ENCODE peak calls at places on chromosomes 13 and 19, in four cellular contexts. Z is GM12878, E is HepG2, H is H1. L is an unnamed sample.

GRCh38 chr13:34822681-34823080 is 119.4 kb upstream of the NBEA start:
- DNase-seq in Z (no peak), H (no peak), E (no peak), L (no peak)

GRCh38 chr13:80011448-80012212 is 329.3 kb downstream of the SPRY2 start:
- DNase-seq in Z (no peak), E (no peak), H (no peak), L (no peak)

GRCh38 chr19:7933828-7934725 is 8.1 kb upstream of the CTXN1 start:
- DNase-seq in H (no peak), Z (no peak), E (no peak), L (no peak)

GRCh38 chr19:3849092-3849491 is 19.7 kb downstream of the ZFR2 start:
- DNase-seq in Z (no peak), H (no peak), E (peak), L (peak)

GRCh38 chr13:38998739-38999138 is 8.1 kb upstream of the STOML3 start:
- DNase-seq in E (no peak), Z (no peak), H (no peak), L (peak)

GRCh38 chr13:71378992-71379905 is 487.8 kb downstream of the DACH1 start:
- DNase-seq in Z (no peak), E (no peak), H (no peak), L (no peak)

GRCh38 chr13:23634897-23635296 is 64.7 kb downstream of the TNFRSF19 start:
- DNase-seq in E (no peak), Z (no peak), H (no peak), L (no peak)

GRCh38 chr13:78192721-78193120 is 274.1 kb upstream of the EDNRB start:
- DNase-seq in Z (no peak), E (no peak), H (no peak), L (no peak)

GRCh38 chr13:88285329-88285728 is 614.2 kb downstream of the SLITRK5 start:
- DNase-seq in E (no peak), H (no peak), Z (no peak), L (no peak)

GRCh38 chr13:29845440-29846056 is 4.9 kb downstream of the UBL3 start:
- DNase-seq in Z (no peak), H (no peak), E (no peak), L (no peak)

GRCh38 chr19:48568345-48568886 is 16.4 kb downstream of the SULT2B1 start:
- DNase-seq in Z (no peak), H (peak), E (peak), L (peak)

GRCh38 chr13:41614671-41615519 is 157.5 kb downstream of the RGCC start:
- DNase-seq in E (no peak), H (no peak), Z (no peak), L (no peak)

GRCh38 chr19:39257227-39257626 is 8.6 kb upstream of the IFNL4 start:
- DNase-seq in Z (no peak), H (no peak), E (no peak), L (no peak)

GRCh38 chr13:38670627-38671026 is 16.2 kb upstream of the FREM2 start:
- DNase-seq in H (no peak), E (no peak), Z (no peak), L (no peak)

GRCh38 chr19:14542721-14543328 is 13.4 kb downstream of the TECR start:
- DNase-seq in H (no peak), Z (no peak), E (no peak), L (peak)

GRCh38 chr19:6173190-6173589 is 37.7 kb downstream of the ACSBG2 start:
- DNase-seq in Z (no peak), H (no peak), E (no peak), L (no peak)

GRCh38 chr13:78650725-78651083 is 8.3 kb downstream of the OBI1 start:
- DNase-seq in E (no peak), Z (no peak), H (no peak), L (peak)

GRCh38 chr13:111325146-111325890 is 4.9 kb downstream of the TEX29 start:
- DNase-seq in H (no peak), Z (no peak), E (no peak), L (no peak)

GRCh38 chr19:5389353-5389752 is 48.7 kb upstream of the PTPRS start:
- DNase-seq in H (no peak), Z (no peak), E (no peak), L (no peak)

GRCh38 chr13:48493851-48494250 is 39.0 kb downstream of the RCBTB2 start:
- DNase-seq in E (no peak), Z (no peak), H (no peak), L (no peak)

GRCh38 chr19:21513651-21514050 is 8.2 kb downstream of the ZNF429 start:
- DNase-seq in E (no peak), H (no peak), Z (no peak), L (no peak)

GRCh38 chr19:45112111-45112827 is 19.3 kb downstream of the PPP1R37 start:
- DNase-seq in H (no peak), E (no peak), Z (no peak), L (no peak)

GRCh38 chr13:109843695-109844094 is 57.3 kb upstream of the IRS2 start:
- DNase-seq in Z (no peak), E (no peak), H (no peak), L (no peak)

GRCh38 chr13:44410328-44410859 is 36.8 kb downstream of the SERP2 start:
- DNase-seq in Z (no peak), E (no peak), H (no peak), L (no peak)

GRCh38 chr13:28534210-28534609 is 39.3 kb upstream of the FLT1 start:
- DNase-seq in Z (no peak), E (no peak), H (no peak), L (no peak)
- TF ChIP-seq KDM1A in Z (no peak), E (no peak), H (no peak), L (no peak)

DNA sequence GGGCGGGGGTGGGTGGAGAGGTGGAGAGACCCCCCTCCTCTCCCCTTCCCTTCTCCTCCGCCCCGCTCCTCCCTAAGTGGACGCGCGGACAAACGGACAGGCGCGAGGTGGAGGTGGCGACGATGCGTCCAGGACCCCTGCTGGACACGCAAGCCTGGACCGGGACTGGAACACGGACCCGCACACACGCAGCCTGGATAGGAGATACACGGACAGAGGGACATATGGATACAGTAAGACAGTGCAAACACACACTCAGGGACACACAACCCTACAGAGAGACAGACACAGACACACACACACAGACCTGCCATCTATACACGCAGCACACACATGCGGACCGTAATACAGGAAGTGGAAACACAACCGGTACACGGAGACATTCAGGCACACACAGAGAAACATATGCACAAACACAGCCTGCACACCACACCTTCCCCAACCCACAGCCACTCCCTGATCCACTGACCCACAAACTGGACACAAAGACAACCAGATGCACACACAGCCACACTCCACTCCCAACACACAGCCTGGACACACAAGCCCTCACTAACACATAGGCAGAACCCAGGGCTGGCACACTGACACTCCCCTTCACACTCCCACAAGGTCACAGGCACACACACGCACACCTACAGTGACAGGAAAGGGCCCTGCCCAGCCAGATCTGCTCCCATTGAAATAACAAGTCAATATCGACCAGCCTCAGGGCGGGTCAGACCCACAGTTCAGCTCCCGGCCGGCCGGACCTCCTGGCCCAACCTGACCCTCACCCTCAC is 696 bp upstream of the ERFL start:
- DNase-seq in Z (no peak), H (no peak), E (no peak), L (peak)
- TF ChIP-seq EZH2 in Z (peak), H (peak), E (no peak), L (no peak)

GRCh38 chr13:113649212-113649611 is 8.8 kb downstream of the ATP4B start:
- DNase-seq in H (no peak), Z (no peak), E (no peak), L (no peak)

GRCh38 chr13:113651511-113652403 is 6.2 kb downstream of the ATP4B start:
- DNase-seq in E (no peak), H (no peak), Z (no peak), L (no peak)

GRCh38 chr13:113648218-113648615 is 9.8 kb downstream of the ATP4B start:
- DNase-seq in H (no peak), Z (no peak), E (no peak), L (no peak)

GRCh38 chr13:113650731-113651148 is 7.3 kb downstream of the ATP4B start:
- DNase-seq in Z (no peak), H (no peak), E (no peak), L (no peak)

DNA sequence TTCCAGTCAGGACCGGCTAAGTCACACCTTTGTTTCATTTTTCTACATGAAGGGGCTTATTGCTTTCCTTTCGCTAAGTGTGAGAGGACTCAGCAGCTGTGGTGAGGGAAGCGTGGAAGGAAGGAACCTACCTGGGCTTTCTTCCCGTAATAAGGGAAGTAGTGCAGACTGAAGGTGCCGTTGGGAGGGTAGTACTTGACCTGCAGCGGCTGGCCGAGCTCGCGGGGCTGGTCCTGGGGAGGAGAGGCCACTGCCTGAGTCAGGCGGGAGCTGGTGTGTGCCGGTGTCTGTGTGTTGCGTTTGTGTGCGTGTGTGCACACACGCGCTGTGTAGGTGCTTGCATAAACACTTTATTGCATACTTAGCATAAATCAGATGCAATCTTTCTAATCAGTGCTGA is 7.7 kb downstream of the ATP4B start:
- DNase-seq in E (no peak), Z (no peak), H (no peak), L (no peak)
- TF ChIP-seq KDM1A in E (no peak), Z (no peak), H (no peak), L (no peak)

GRCh38 chr19:35311901-35312665 is 16.9 kb upstream of the CD22 start:
- DNase-seq in Z (no peak), E (no peak), H (no peak), L (peak)

GRCh38 chr19:35313614-35314013 is 15.4 kb upstream of the CD22 start:
- DNase-seq in H (no peak), E (no peak), Z (no peak), L (peak)

GRCh38 chr19:35314858-35315470 is 14.0 kb upstream of the CD22 start:
- DNase-seq in Z (no peak), E (no peak), H (no peak), L (no peak)

GRCh38 chr19:35315883-35316282 is 13.1 kb upstream of the CD22 start:
- DNase-seq in Z (no peak), E (peak), H (no peak), L (peak)

GRCh38 chr19:35314031-35314430 is 15.0 kb upstream of the CD22 start:
- DNase-seq in E (no peak), H (no peak), Z (no peak), L (no peak)
- TF ChIP-seq EZH2 in E (no peak), H (no peak), Z (no peak), L (no peak)

DNA sequence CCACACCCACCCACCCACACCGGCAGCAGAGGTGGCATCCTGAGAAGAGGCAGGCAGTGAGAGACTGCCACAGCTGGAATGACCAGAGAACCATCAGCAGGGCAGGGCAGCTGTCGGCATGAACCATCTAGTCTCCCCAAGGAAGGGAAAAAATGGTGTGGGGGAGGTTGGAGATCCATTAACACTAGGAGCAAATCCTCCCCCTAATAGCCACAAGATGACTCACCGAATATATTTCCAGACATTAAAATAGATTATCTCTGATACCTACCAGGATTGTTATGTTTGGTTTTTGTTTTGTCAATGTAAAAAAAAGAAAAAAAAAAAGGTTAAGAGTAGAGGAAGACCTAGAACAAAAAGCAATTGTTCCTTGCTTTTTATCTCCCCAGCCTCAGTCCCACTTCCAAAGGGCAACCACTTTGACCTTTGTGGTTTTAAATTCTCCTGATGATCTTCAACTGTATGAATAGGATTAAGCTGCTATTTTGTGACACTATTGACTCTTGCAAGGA is 34.2 kb downstream of the THSD1 start:
- DNase-seq in H (no peak), E (peak), Z (no peak), L (no peak)
- TF ChIP-seq KDM1A in H (no peak), E (no peak), Z (no peak), L (peak)

GRCh38 chr19:50551034-50551712 is 17.1 kb downstream of the LRRC4B start:
- DNase-seq in Z (no peak), H (no peak), E (no peak), L (no peak)

GRCh38 chr19:50553134-50553703 is 15.0 kb downstream of the LRRC4B start:
- DNase-seq in H (no peak), E (no peak), Z (no peak), L (no peak)

GRCh38 chr19:50550594-50550966 is 17.7 kb downstream of the LRRC4B start:
- DNase-seq in H (no peak), E (no peak), Z (no peak), L (no peak)

GRCh38 chr19:50552540-50552939 is 15.7 kb downstream of the LRRC4B start:
- DNase-seq in E (no peak), H (no peak), Z (no peak), L (no peak)

GRCh38 chr19:50551713-50552187 is 16.5 kb downstream of the LRRC4B start:
- DNase-seq in Z (no peak), E (no peak), H (peak), L (peak)
- TF ChIP-seq EZH2 in Z (no peak), E (no peak), H (no peak), L (no peak)